ENCODE peak calls at places on chromosomes 1 and 21, in seven cellular contexts. One of them, this sample, is unnamed.

GRCh38 chr1:203954293-203954692 is 92.9 kb downstream of the SNRPE start:
- DNase-seq in CD8-positive, alpha-beta memory T cell: no peak
- DNase-seq in effector memory CD4-positive, alpha-beta T cell: no peak
- DNase-seq in tibial artery: no peak
- DNase-seq in HCT116: no peak
- DNase-seq in left ventricle myocardium inferior: no peak
- DNase-seq in GM23338: no peak
- DNase-seq in this sample: no peak

GRCh38 chr1:245700631-245701030 is 545.8 kb downstream of the KIF26B start:
- DNase-seq in left ventricle myocardium inferior: no peak
- DNase-seq in GM23338: no peak
- DNase-seq in tibial artery: no peak
- DNase-seq in CD8-positive, alpha-beta memory T cell: no peak
- DNase-seq in HCT116: no peak
- DNase-seq in effector memory CD4-positive, alpha-beta T cell: no peak
- DNase-seq in this sample: no peak

GRCh38 chr1:8077120-8077573 is 51.0 kb upstream of the ERRFI1 start:
- DNase-seq in left ventricle myocardium inferior: peak; percentile 55
- DNase-seq in HCT116: peak; percentile 88
- DNase-seq in tibial artery: peak; percentile 50
- DNase-seq in GM23338: no peak
- DNase-seq in CD8-positive, alpha-beta memory T cell: no peak
- DNase-seq in effector memory CD4-positive, alpha-beta T cell: no peak
- DNase-seq in this sample: peak; percentile 65

GRCh38 chr1:67618285-67619018 is 66.5 kb upstream of the GADD45A start:
- DNase-seq in CD8-positive, alpha-beta memory T cell: no peak
- DNase-seq in tibial artery: peak; percentile 79
- DNase-seq in GM23338: no peak
- DNase-seq in HCT116: no peak
- DNase-seq in left ventricle myocardium inferior: no peak
- DNase-seq in effector memory CD4-positive, alpha-beta T cell: no peak
- DNase-seq in this sample: peak; percentile 75

GRCh38 chr1:105686026-105686425 is 1370.4 kb upstream of the PRMT6 start:
- DNase-seq in HCT116: no peak
- DNase-seq in left ventricle myocardium inferior: no peak
- DNase-seq in effector memory CD4-positive, alpha-beta T cell: no peak
- DNase-seq in CD8-positive, alpha-beta memory T cell: no peak
- DNase-seq in tibial artery: no peak
- DNase-seq in GM23338: no peak
- DNase-seq in this sample: no peak

GRCh38 chr1:31787261-31787660 is 23.1 kb upstream of the ADGRB2 start:
- DNase-seq in GM23338: no peak
- DNase-seq in left ventricle myocardium inferior: no peak
- DNase-seq in CD8-positive, alpha-beta memory T cell: peak; percentile 24
- DNase-seq in effector memory CD4-positive, alpha-beta T cell: no peak
- DNase-seq in HCT116: no peak
- DNase-seq in tibial artery: no peak
- DNase-seq in this sample: no peak

GRCh38 chr1:168092566-168093355 is 44.0 kb downstream of the GPR161 start:
- DNase-seq in effector memory CD4-positive, alpha-beta T cell: no peak
- DNase-seq in tibial artery: no peak
- DNase-seq in CD8-positive, alpha-beta memory T cell: no peak
- DNase-seq in GM23338: peak; percentile 60
- DNase-seq in HCT116: peak; percentile 19
- DNase-seq in left ventricle myocardium inferior: no peak
- DNase-seq in this sample: peak; percentile 54

GRCh38 chr1:26289158-26290059 is 9.5 kb downstream of the SH3BGRL3 start:
- DNase-seq in HCT116: no peak
- DNase-seq in GM23338: no peak
- DNase-seq in CD8-positive, alpha-beta memory T cell: peak; percentile 65
- DNase-seq in effector memory CD4-positive, alpha-beta T cell: no peak
- DNase-seq in left ventricle myocardium inferior: no peak
- DNase-seq in tibial artery: no peak
- DNase-seq in this sample: no peak

GRCh38 chr1:60753508-60753907 is 328.9 kb upstream of the NFIA start:
- DNase-seq in HCT116: no peak
- DNase-seq in CD8-positive, alpha-beta memory T cell: no peak
- DNase-seq in GM23338: no peak
- DNase-seq in effector memory CD4-positive, alpha-beta T cell: no peak
- DNase-seq in tibial artery: no peak
- DNase-seq in left ventricle myocardium inferior: no peak
- DNase-seq in this sample: no peak

GRCh38 chr1:5934058-5934884 is 58.0 kb downstream of the NPHP4 start:
- DNase-seq in tibial artery: no peak
- DNase-seq in GM23338: no peak
- DNase-seq in effector memory CD4-positive, alpha-beta T cell: no peak
- DNase-seq in CD8-positive, alpha-beta memory T cell: no peak
- DNase-seq in left ventricle myocardium inferior: no peak
- DNase-seq in HCT116: no peak
- DNase-seq in this sample: no peak

GRCh38 chr21:42258150-42258884 is 39.4 kb downstream of the ABCG1 start:
- DNase-seq in HCT116: peak; percentile 31
- DNase-seq in left ventricle myocardium inferior: peak; percentile 68
- DNase-seq in effector memory CD4-positive, alpha-beta T cell: peak; percentile 71
- DNase-seq in tibial artery: peak; percentile 67
- DNase-seq in GM23338: peak; percentile 81
- DNase-seq in CD8-positive, alpha-beta memory T cell: peak; percentile 85
- DNase-seq in this sample: peak; percentile 65

GRCh38 chr1:26950602-26951001 is 9.7 kb downstream of the KDF1 start:
- DNase-seq in CD8-positive, alpha-beta memory T cell: no peak
- DNase-seq in GM23338: no peak
- DNase-seq in left ventricle myocardium inferior: no peak
- DNase-seq in tibial artery: no peak
- DNase-seq in effector memory CD4-positive, alpha-beta T cell: no peak
- DNase-seq in HCT116: no peak
- DNase-seq in this sample: no peak

GRCh38 chr1:27590917-27591508 is 12.9 kb downstream of the AHDC1 start:
- DNase-seq in tibial artery: no peak
- DNase-seq in effector memory CD4-positive, alpha-beta T cell: no peak
- DNase-seq in left ventricle myocardium inferior: no peak
- DNase-seq in HCT116: no peak
- DNase-seq in GM23338: no peak
- DNase-seq in CD8-positive, alpha-beta memory T cell: no peak
- DNase-seq in this sample: no peak

GRCh38 chr21:26842976-26843911 is 2.0 kb downstream of the ADAMTS1 start:
- DNase-seq in GM23338: peak; percentile 83
- DNase-seq in HCT116: no peak
- DNase-seq in left ventricle myocardium inferior: peak; percentile 95
- DNase-seq in CD8-positive, alpha-beta memory T cell: no peak
- DNase-seq in effector memory CD4-positive, alpha-beta T cell: no peak
- DNase-seq in tibial artery: peak; percentile 94
- DNase-seq in this sample: peak; percentile 97

GRCh38 chr21:42330380-42331336 is 15.4 kb upstream of the TFF3 start:
- DNase-seq in tibial artery: no peak
- DNase-seq in left ventricle myocardium inferior: no peak
- DNase-seq in CD8-positive, alpha-beta memory T cell: no peak
- DNase-seq in effector memory CD4-positive, alpha-beta T cell: no peak
- DNase-seq in HCT116: no peak
- DNase-seq in GM23338: no peak
- DNase-seq in this sample: no peak

GRCh38 chr1:98102369-98103030 is 181.7 kb upstream of the DPYD start:
- DNase-seq in tibial artery: no peak
- DNase-seq in HCT116: no peak
- DNase-seq in left ventricle myocardium inferior: no peak
- DNase-seq in GM23338: no peak
- DNase-seq in CD8-positive, alpha-beta memory T cell: no peak
- DNase-seq in effector memory CD4-positive, alpha-beta T cell: no peak
- DNase-seq in this sample: no peak

GRCh38 chr1:230250061-230250460 is 176.1 kb downstream of the PGBD5 start:
- DNase-seq in GM23338: no peak
- DNase-seq in tibial artery: no peak
- DNase-seq in HCT116: no peak
- DNase-seq in CD8-positive, alpha-beta memory T cell: no peak
- DNase-seq in effector memory CD4-positive, alpha-beta T cell: no peak
- DNase-seq in left ventricle myocardium inferior: no peak
- DNase-seq in this sample: peak; percentile 32

GRCh38 chr1:230251644-230252191 is 174.4 kb downstream of the PGBD5 start:
- DNase-seq in left ventricle myocardium inferior: no peak
- DNase-seq in GM23338: peak; percentile 22
- DNase-seq in CD8-positive, alpha-beta memory T cell: no peak
- DNase-seq in effector memory CD4-positive, alpha-beta T cell: no peak
- DNase-seq in HCT116: no peak
- DNase-seq in tibial artery: no peak
- DNase-seq in this sample: no peak

GRCh38 chr1:230248876-230249275 is 177.3 kb downstream of the PGBD5 start:
- DNase-seq in tibial artery: no peak
- DNase-seq in left ventricle myocardium inferior: no peak
- DNase-seq in CD8-positive, alpha-beta memory T cell: no peak
- DNase-seq in effector memory CD4-positive, alpha-beta T cell: no peak
- DNase-seq in HCT116: no peak
- DNase-seq in GM23338: no peak
- DNase-seq in this sample: no peak

GRCh38 chr1:230253150-230253549 is 173.0 kb downstream of the PGBD5 start:
- DNase-seq in effector memory CD4-positive, alpha-beta T cell: no peak
- DNase-seq in left ventricle myocardium inferior: no peak
- DNase-seq in tibial artery: no peak
- DNase-seq in GM23338: no peak
- DNase-seq in HCT116: no peak
- DNase-seq in CD8-positive, alpha-beta memory T cell: no peak
- DNase-seq in this sample: no peak

GRCh38 chr1:230250676-230251075 is 175.5 kb downstream of the PGBD5 start:
- DNase-seq in GM23338: peak; percentile 43
- DNase-seq in left ventricle myocardium inferior: no peak
- DNase-seq in tibial artery: no peak
- DNase-seq in HCT116: no peak
- DNase-seq in effector memory CD4-positive, alpha-beta T cell: no peak
- DNase-seq in CD8-positive, alpha-beta memory T cell: no peak
- DNase-seq in this sample: peak; percentile 54
- H3K27ac ChIP-seq in GM23338: peak overlapping the region; percentile 62
- H3K27ac ChIP-seq in left ventricle myocardium inferior: no peak overlapping the region
- H3K27ac ChIP-seq in tibial artery: peak overlapping the region; percentile 83
- H3K27ac ChIP-seq in HCT116: no peak overlapping the region
- H3K27ac ChIP-seq in effector memory CD4-positive, alpha-beta T cell: no peak overlapping the region
- H3K27ac ChIP-seq in CD8-positive, alpha-beta memory T cell: no peak overlapping the region
- H3K27ac ChIP-seq in this sample: no peak overlapping the region

GRCh38 chr1:13781907-13782633 is 82.1 kb downstream of the PRDM2 start:
- DNase-seq in left ventricle myocardium inferior: no peak
- DNase-seq in effector memory CD4-positive, alpha-beta T cell: no peak
- DNase-seq in CD8-positive, alpha-beta memory T cell: no peak
- DNase-seq in tibial artery: no peak
- DNase-seq in HCT116: no peak
- DNase-seq in GM23338: no peak
- DNase-seq in this sample: no peak
- H3K4me1 ChIP-seq in left ventricle myocardium inferior: peaks cover 48% of the 10 kb centered on the region
- H3K4me1 ChIP-seq in effector memory CD4-positive, alpha-beta T cell: no peaks in the 10 kb centered on the region
- H3K4me1 ChIP-seq in CD8-positive, alpha-beta memory T cell: no peaks in the 10 kb centered on the region
- H3K4me1 ChIP-seq in tibial artery: peaks cover 20% of the 10 kb centered on the region
- H3K4me1 ChIP-seq in HCT116: no peaks in the 10 kb centered on the region
- H3K4me1 ChIP-seq in GM23338: peaks cover 26% of the 10 kb centered on the region
- H3K4me1 ChIP-seq in this sample: no peaks in the 10 kb centered on the region

GRCh38 chr1:218705911-218706893 is 361.1 kb downstream of the TGFB2 start:
- DNase-seq in tibial artery: no peak
- DNase-seq in HCT116: peak; percentile 93
- DNase-seq in GM23338: no peak
- DNase-seq in effector memory CD4-positive, alpha-beta T cell: no peak
- DNase-seq in left ventricle myocardium inferior: no peak
- DNase-seq in CD8-positive, alpha-beta memory T cell: no peak
- DNase-seq in this sample: no peak
- H3K4me3 ChIP-seq in tibial artery: no peak overlapping the region
- H3K4me3 ChIP-seq in HCT116: no peak overlapping the region
- H3K4me3 ChIP-seq in GM23338: no peak overlapping the region
- H3K4me3 ChIP-seq in effector memory CD4-positive, alpha-beta T cell: no peak overlapping the region
- H3K4me3 ChIP-seq in left ventricle myocardium inferior: no peak overlapping the region
- H3K4me3 ChIP-seq in CD8-positive, alpha-beta memory T cell: no peak overlapping the region
- H3K4me3 ChIP-seq in this sample: no peak overlapping the region

DNA sequence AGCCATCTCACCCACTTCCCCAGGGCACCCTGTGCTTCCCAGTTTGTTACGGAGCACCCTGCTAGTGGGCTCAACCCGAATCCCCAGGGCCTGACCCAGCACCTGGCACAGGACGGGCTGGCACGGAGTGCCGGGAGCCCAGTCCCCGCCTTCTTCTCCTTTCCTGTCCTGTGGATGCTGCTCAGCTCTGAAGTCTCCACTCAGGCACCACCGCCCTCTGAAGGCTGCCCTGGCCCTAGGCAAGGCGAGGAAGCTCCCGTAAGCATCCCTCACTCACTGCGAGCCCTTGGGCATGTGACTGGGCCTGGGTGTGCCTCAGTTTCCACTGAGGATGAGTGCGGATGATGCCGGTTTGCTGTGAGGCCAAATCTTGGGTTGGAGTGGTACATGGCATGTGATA is 21.8 kb downstream of the SLC1A7 start:
- DNase-seq in tibial artery: no peak
- DNase-seq in left ventricle myocardium inferior: no peak
- DNase-seq in GM23338: no peak
- DNase-seq in HCT116: no peak
- DNase-seq in effector memory CD4-positive, alpha-beta T cell: no peak
- DNase-seq in CD8-positive, alpha-beta memory T cell: peak; percentile 14
- DNase-seq in this sample: no peak
- H3K27ac ChIP-seq in tibial artery: peak overlapping the region; percentile 66
- H3K27ac ChIP-seq in left ventricle myocardium inferior: peak overlapping the region; percentile 86
- H3K27ac ChIP-seq in GM23338: no peak overlapping the region
- H3K27ac ChIP-seq in HCT116: no peak overlapping the region
- H3K27ac ChIP-seq in effector memory CD4-positive, alpha-beta T cell: no peak overlapping the region
- H3K27ac ChIP-seq in CD8-positive, alpha-beta memory T cell: no peak overlapping the region
- H3K27ac ChIP-seq in this sample: no peak overlapping the region

DNA sequence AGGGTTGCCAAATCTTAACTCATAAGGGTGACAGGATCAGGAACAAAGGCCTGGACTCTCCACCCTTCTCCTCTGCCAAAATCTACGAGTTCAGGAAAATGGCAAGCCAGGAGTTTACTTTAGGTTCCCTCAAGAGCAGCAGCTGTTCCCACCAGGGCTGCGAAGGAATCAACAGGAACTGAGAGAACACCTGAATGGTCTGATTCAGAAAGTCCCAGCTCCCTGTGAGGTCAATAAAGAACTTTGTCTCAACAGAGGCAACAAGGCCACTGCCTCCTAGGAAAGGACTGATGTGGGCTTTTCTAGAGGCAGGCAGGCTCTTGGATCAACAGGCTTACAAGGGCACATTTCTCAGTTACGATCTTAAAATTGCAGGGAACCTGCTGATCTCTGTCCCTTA is 83.3 kb downstream of the CAPZB start:
- DNase-seq in tibial artery: no peak
- DNase-seq in left ventricle myocardium inferior: no peak
- DNase-seq in HCT116: no peak
- DNase-seq in CD8-positive, alpha-beta memory T cell: no peak
- DNase-seq in effector memory CD4-positive, alpha-beta T cell: no peak
- DNase-seq in GM23338: no peak
- DNase-seq in this sample: no peak
- H3K4me1 ChIP-seq in tibial artery: peaks cover 84% of the 10 kb centered on the region
- H3K4me1 ChIP-seq in left ventricle myocardium inferior: peaks cover 97% of the 10 kb centered on the region
- H3K4me1 ChIP-seq in HCT116: no peaks in the 10 kb centered on the region
- H3K4me1 ChIP-seq in CD8-positive, alpha-beta memory T cell: peaks cover 25% of the 10 kb centered on the region
- H3K4me1 ChIP-seq in effector memory CD4-positive, alpha-beta T cell: peaks cover 12% of the 10 kb centered on the region
- H3K4me1 ChIP-seq in GM23338: peaks cover 52% of the 10 kb centered on the region
- H3K4me1 ChIP-seq in this sample: peaks cover 62% of the 10 kb centered on the region